ENCODE peak calls at places on chromosomes 4 and X, in five cellular contexts. One of them, this sample, is unnamed. For H3K36me3, the result is how much of the 10 kb centered on the place peaks cover.

GRCh38 chrX:123648028-123648810 is 84.6 kb downstream of the THOC2 start:
- DNase-seq in CD8-positive, alpha-beta T cell: peak
- DNase-seq in Peyer's patch: no peak
- DNase-seq in left ventricle myocardium inferior: no peak
- DNase-seq in BE2C: no peak
- DNase-seq in this sample: no peak

GRCh38 chrX:42804524-42804923 is 26.6 kb upstream of the PPP1R2C start:
- DNase-seq in CD8-positive, alpha-beta T cell: no peak
- DNase-seq in left ventricle myocardium inferior: no peak
- DNase-seq in Peyer's patch: no peak
- DNase-seq in BE2C: no peak
- DNase-seq in this sample: no peak

GRCh38 chrX:13357925-13358324 is 38.1 kb upstream of the ATXN3L start:
- DNase-seq in BE2C: no peak
- DNase-seq in CD8-positive, alpha-beta T cell: no peak
- DNase-seq in Peyer's patch: no peak
- DNase-seq in left ventricle myocardium inferior: no peak
- DNase-seq in this sample: peak

GRCh38 chrX:95764972-95765451 is 919.6 kb upstream of the DIAPH2 start:
- DNase-seq in Peyer's patch: no peak
- DNase-seq in CD8-positive, alpha-beta T cell: no peak
- DNase-seq in BE2C: no peak
- DNase-seq in left ventricle myocardium inferior: no peak
- DNase-seq in this sample: peak

GRCh38 chr4:81981218-81981617 is 392.6 kb downstream of the HNRNPD start:
- DNase-seq in BE2C: no peak
- DNase-seq in Peyer's patch: no peak
- DNase-seq in left ventricle myocardium inferior: no peak
- DNase-seq in CD8-positive, alpha-beta T cell: no peak
- DNase-seq in this sample: no peak

GRCh38 chr4:145234086-145234694 is 53.8 kb upstream of the OTUD4 start:
- DNase-seq in BE2C: peak
- DNase-seq in left ventricle myocardium inferior: no peak
- DNase-seq in CD8-positive, alpha-beta T cell: peak
- DNase-seq in Peyer's patch: peak
- DNase-seq in this sample: peak

GRCh38 chr4:101160792-101161592 is 186.3 kb downstream of the PPP3CA start:
- DNase-seq in BE2C: no peak
- DNase-seq in CD8-positive, alpha-beta T cell: no peak
- DNase-seq in Peyer's patch: no peak
- DNase-seq in left ventricle myocardium inferior: no peak
- DNase-seq in this sample: no peak

GRCh38 chrX:54178100-54178940 is 4.7 kb downstream of the FAM120C start:
- DNase-seq in Peyer's patch: no peak
- DNase-seq in left ventricle myocardium inferior: no peak
- DNase-seq in CD8-positive, alpha-beta T cell: no peak
- DNase-seq in BE2C: no peak
- DNase-seq in this sample: peak

GRCh38 chr4:62797221-62797620 is 1597.1 kb downstream of the ADGRL3 start:
- DNase-seq in left ventricle myocardium inferior: no peak
- DNase-seq in BE2C: no peak
- DNase-seq in CD8-positive, alpha-beta T cell: no peak
- DNase-seq in Peyer's patch: no peak
- DNase-seq in this sample: no peak

GRCh38 chr4:54109226-54110018 is 9.5 kb downstream of the GSX2 start:
- DNase-seq in CD8-positive, alpha-beta T cell: no peak
- DNase-seq in BE2C: no peak
- DNase-seq in Peyer's patch: no peak
- DNase-seq in left ventricle myocardium inferior: no peak
- DNase-seq in this sample: no peak

GRCh38 chr4:119266153-119266552 is 53.6 kb downstream of the USP53 start:
- DNase-seq in BE2C: no peak
- DNase-seq in left ventricle myocardium inferior: no peak
- DNase-seq in CD8-positive, alpha-beta T cell: no peak
- DNase-seq in Peyer's patch: no peak
- DNase-seq in this sample: no peak

DNA sequence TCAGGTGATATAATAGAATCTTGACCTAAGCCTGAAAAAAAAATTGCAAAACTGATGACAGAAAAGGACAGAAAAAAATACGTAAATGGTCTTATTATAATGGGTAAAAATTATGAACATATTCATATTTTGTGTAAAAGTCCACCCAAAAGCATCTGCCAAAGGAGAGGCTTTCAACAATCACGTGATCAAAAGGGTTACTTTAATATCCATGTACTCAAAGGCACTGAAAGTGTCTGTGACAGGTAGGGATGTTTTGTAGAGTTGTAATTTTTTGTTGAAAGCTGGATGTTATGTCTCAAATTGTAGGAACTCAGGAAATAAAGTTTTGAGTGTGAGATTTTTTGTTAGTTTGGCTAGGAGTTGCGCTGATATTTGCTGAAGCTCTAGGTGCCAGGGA is 144.8 kb upstream of the GALNTL6 start:
- DNase-seq in BE2C: no peak
- DNase-seq in left ventricle myocardium inferior: no peak
- DNase-seq in CD8-positive, alpha-beta T cell: no peak
- DNase-seq in Peyer's patch: no peak
- DNase-seq in this sample: no peak
- H3K36me3 ChIP-seq in BE2C: under half
- H3K36me3 ChIP-seq in left ventricle myocardium inferior: under half
- H3K36me3 ChIP-seq in CD8-positive, alpha-beta T cell: under half
- H3K36me3 ChIP-seq in Peyer's patch: under half
- H3K36me3 ChIP-seq in this sample: under half

DNA sequence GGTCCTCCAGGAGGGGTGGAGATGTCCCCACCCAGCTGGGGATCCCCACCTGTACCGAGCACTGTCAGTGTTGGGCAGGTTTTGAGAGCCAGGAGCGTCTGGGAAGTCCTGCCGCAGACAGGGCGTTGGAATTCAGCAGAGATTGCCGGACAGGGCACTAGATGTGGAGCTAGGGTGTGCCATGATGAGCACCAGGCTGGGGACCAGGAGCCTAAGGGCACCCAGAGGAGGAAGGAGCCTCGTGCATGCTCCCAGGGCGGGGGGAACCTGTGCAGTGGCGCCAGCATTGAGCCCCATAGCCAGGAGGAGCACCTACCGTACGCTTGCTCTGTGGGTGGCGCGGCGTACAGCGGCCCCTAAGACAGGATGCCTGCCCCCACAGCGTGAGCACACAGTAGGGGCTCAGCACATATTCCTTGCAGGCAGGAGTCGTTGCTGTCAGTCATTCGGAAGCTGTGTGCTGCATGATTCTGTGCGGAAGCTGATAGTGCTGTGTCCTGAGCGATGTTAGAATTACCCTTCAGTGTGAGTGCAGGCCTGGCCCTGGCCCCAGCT is 18.8 kb upstream of the TADA2B start:
- DNase-seq in left ventricle myocardium inferior: no peak
- DNase-seq in Peyer's patch: no peak
- DNase-seq in BE2C: no peak
- DNase-seq in CD8-positive, alpha-beta T cell: no peak
- DNase-seq in this sample: no peak
- H3K36me3 ChIP-seq in left ventricle myocardium inferior: half or more
- H3K36me3 ChIP-seq in Peyer's patch: under half
- H3K36me3 ChIP-seq in BE2C: under half
- H3K36me3 ChIP-seq in CD8-positive, alpha-beta T cell: under half
- H3K36me3 ChIP-seq in this sample: under half

GRCh38 chrX:154349979-154350378 is 24.5 kb downstream of the FLNA start:
- DNase-seq in left ventricle myocardium inferior: no peak
- DNase-seq in Peyer's patch: no peak
- DNase-seq in CD8-positive, alpha-beta T cell: no peak
- DNase-seq in BE2C: no peak
- DNase-seq in this sample: no peak
- H3K36me3 ChIP-seq in left ventricle myocardium inferior: half or more
- H3K36me3 ChIP-seq in Peyer's patch: under half
- H3K36me3 ChIP-seq in CD8-positive, alpha-beta T cell: under half
- H3K36me3 ChIP-seq in BE2C: half or more
- H3K36me3 ChIP-seq in this sample: under half

GRCh38 chr4:1705732-1706131 is 6.4 kb downstream of the SLBP start:
- DNase-seq in BE2C: no peak
- DNase-seq in left ventricle myocardium inferior: no peak
- DNase-seq in CD8-positive, alpha-beta T cell: no peak
- DNase-seq in Peyer's patch: no peak
- DNase-seq in this sample: no peak
- H3K36me3 ChIP-seq in BE2C: half or more
- H3K36me3 ChIP-seq in left ventricle myocardium inferior: under half
- H3K36me3 ChIP-seq in CD8-positive, alpha-beta T cell: under half
- H3K36me3 ChIP-seq in Peyer's patch: under half
- H3K36me3 ChIP-seq in this sample: half or more

DNA sequence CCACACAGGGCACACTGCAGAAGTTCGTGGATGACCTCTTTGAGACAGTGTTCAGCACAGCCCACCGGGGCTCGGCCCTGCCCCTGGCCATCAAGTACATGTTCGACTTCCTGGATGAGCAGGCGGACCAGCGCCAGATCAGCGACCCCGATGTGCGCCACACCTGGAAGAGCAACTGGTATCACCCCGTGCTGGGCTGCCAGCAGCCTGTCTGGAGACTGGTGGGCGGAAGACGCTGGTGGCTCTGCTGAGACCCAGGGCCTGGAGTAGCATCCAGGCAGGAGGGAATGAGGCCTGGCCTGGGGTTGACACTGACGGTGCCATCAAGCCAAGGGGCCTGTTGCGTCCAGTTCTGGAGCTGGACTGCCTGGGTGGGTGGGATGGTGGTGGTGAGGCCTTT is 8.6 kb downstream of the LAGE3 start:
- DNase-seq in left ventricle myocardium inferior: no peak
- DNase-seq in Peyer's patch: no peak
- DNase-seq in BE2C: no peak
- DNase-seq in CD8-positive, alpha-beta T cell: no peak
- DNase-seq in this sample: no peak
- H3K36me3 ChIP-seq in left ventricle myocardium inferior: under half
- H3K36me3 ChIP-seq in Peyer's patch: under half
- H3K36me3 ChIP-seq in BE2C: under half
- H3K36me3 ChIP-seq in CD8-positive, alpha-beta T cell: under half
- H3K36me3 ChIP-seq in this sample: under half

DNA sequence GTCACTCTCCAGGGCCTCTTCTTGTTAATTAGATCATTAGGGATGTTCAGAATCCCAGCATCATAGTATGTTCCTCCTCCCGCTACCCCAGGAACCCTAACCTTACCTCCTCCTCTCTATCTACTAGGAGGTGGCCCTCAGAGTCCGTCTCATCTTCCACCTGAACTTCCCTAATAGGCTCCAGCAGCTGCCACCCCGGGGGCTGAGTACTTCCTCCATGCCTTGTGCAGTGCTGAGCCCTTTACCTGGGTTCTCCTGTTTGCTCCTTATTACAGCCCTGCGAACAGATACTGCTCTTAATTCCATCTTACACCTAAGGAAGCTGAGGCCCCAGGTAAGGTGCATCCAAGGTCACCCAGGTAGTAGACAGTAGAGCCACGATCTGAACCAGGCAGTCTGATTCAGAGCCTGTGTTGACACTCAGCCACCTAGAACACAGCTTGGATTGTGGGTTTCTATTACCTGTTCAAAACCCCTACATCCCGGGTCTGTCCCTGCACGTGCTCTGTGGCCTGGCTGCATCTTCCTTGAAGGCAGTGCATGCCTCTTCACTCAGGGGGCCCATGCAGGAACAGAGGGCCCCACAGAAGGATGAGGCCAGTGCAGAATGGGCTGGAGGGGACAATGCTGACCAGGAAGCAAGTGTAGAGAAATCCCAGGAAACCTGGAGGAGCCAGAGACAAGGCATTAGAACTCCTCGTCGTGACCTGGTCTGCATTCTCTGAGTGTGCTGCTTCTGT is 51.4 kb upstream of the MSANTD1 start:
- DNase-seq in BE2C: no peak
- DNase-seq in CD8-positive, alpha-beta T cell: no peak
- DNase-seq in left ventricle myocardium inferior: no peak
- DNase-seq in Peyer's patch: no peak
- DNase-seq in this sample: no peak
- H3K36me3 ChIP-seq in BE2C: under half
- H3K36me3 ChIP-seq in CD8-positive, alpha-beta T cell: under half
- H3K36me3 ChIP-seq in left ventricle myocardium inferior: half or more
- H3K36me3 ChIP-seq in Peyer's patch: under half
- H3K36me3 ChIP-seq in this sample: under half

GRCh38 chr4:139054791-139055376 is 39.3 kb downstream of the NOCT start:
- DNase-seq in left ventricle myocardium inferior: no peak
- DNase-seq in BE2C: no peak
- DNase-seq in CD8-positive, alpha-beta T cell: no peak
- DNase-seq in Peyer's patch: no peak
- DNase-seq in this sample: no peak
- H3K36me3 ChIP-seq in left ventricle myocardium inferior: half or more
- H3K36me3 ChIP-seq in BE2C: under half
- H3K36me3 ChIP-seq in CD8-positive, alpha-beta T cell: under half
- H3K36me3 ChIP-seq in Peyer's patch: under half
- H3K36me3 ChIP-seq in this sample: under half

GRCh38 chr4:99078931-99079624 is 9.5 kb downstream of the ADH5 start:
- DNase-seq in BE2C: no peak
- DNase-seq in CD8-positive, alpha-beta T cell: no peak
- DNase-seq in left ventricle myocardium inferior: no peak
- DNase-seq in Peyer's patch: no peak
- DNase-seq in this sample: no peak
- H3K36me3 ChIP-seq in BE2C: half or more
- H3K36me3 ChIP-seq in CD8-positive, alpha-beta T cell: half or more
- H3K36me3 ChIP-seq in left ventricle myocardium inferior: half or more
- H3K36me3 ChIP-seq in Peyer's patch: under half
- H3K36me3 ChIP-seq in this sample: half or more

This sample was measured in SJCRH30.